ENCODE peak calls at places on chromosomes 11 and 22, in eight cellular contexts. A is foreskin fibroblast, K is lower lobe of right lung, P is Caco-2, C is stomach, E is AG09319, Z is AG04450, M is colonic mucosa. R is an unnamed sample.

GRCh38 chr11:118609380-118610219 is 2.2 kb downstream of the PHLDB1 start:
- DNase-seq in A (no peak), C (peak), M (no peak), K (no peak), P (no peak), E (no peak), Z (no peak), R (peak)

GRCh38 chr11:31557991-31558390 is 48.4 kb downstream of the ELP4 start:
- DNase-seq in Z (no peak), E (no peak), K (no peak), P (no peak), C (no peak), A (no peak), M (no peak), R (no peak)

GRCh38 chr11:131823772-131824171 is 453.4 kb downstream of the NTM start:
- DNase-seq in E (no peak), C (no peak), Z (no peak), A (peak), P (no peak), K (no peak), M (no peak), R (no peak)

GRCh38 chr11:117095301-117096139 is 2.7 kb downstream of the SIK3 start:
- DNase-seq in A (peak), K (no peak), M (no peak), C (no peak), E (peak), P (no peak), Z (no peak), R (no peak)

GRCh38 chr11:10379433-10379832 is 74.6 kb downstream of the ADM start:
- DNase-seq in C (no peak), E (no peak), A (peak), M (no peak), P (no peak), Z (no peak), K (no peak), R (no peak)

GRCh38 chr11:64331569-64332371 is 8.2 kb upstream of the CCDC88B start:
- DNase-seq in K (peak), P (peak), A (peak), Z (peak), C (peak), M (peak), E (peak), R (peak)

GRCh38 chr11:62923634-62924411 is 2.7 kb upstream of the CHRM1 start:
- DNase-seq in A (no peak), Z (no peak), M (no peak), C (no peak), E (no peak), P (no peak), K (no peak), R (no peak)

GRCh38 chr11:975824-976223 is 50.2 kb downstream of the AP2A2 start:
- DNase-seq in E (no peak), M (no peak), P (no peak), Z (peak), K (no peak), A (peak), C (no peak), R (no peak)

GRCh38 chr11:70597751-70598377 is 199.5 kb downstream of the CTTN start:
- DNase-seq in K (no peak), Z (no peak), C (no peak), M (no peak), A (no peak), P (no peak), E (no peak), R (peak)

GRCh38 chr11:122375687-122376399 is 259.8 kb upstream of the BLID start:
- DNase-seq in A (peak), M (no peak), C (no peak), K (no peak), E (no peak), P (no peak), Z (no peak), R (no peak)

GRCh38 chr11:63574856-63575602 is 11.8 kb upstream of the PLAAT2 start:
- DNase-seq in A (no peak), K (no peak), Z (no peak), C (no peak), P (peak), E (no peak), M (peak), R (peak)

GRCh38 chr11:66996609-66997273 is 21.6 kb downstream of the C11orf86 start:
- DNase-seq in M (no peak), P (peak), K (no peak), C (no peak), Z (peak), A (no peak), E (no peak), R (no peak)

GRCh38 chr11:73726825-73727224 is 34.0 kb downstream of the RAB6A start:
- DNase-seq in Z (no peak), M (no peak), A (no peak), K (no peak), P (no peak), E (no peak), C (no peak), R (no peak)

GRCh38 chr11:85137597-85137996 is 489.5 kb downstream of the DLG2 start:
- DNase-seq in M (no peak), E (no peak), A (no peak), Z (no peak), P (no peak), C (no peak), K (no peak), R (no peak)

GRCh38 chr11:107562647-107563208 is 2.8 kb downstream of the ALKBH8 start:
- DNase-seq in E (no peak), M (no peak), A (peak), C (no peak), Z (no peak), P (no peak), K (no peak), R (no peak)

DNA sequence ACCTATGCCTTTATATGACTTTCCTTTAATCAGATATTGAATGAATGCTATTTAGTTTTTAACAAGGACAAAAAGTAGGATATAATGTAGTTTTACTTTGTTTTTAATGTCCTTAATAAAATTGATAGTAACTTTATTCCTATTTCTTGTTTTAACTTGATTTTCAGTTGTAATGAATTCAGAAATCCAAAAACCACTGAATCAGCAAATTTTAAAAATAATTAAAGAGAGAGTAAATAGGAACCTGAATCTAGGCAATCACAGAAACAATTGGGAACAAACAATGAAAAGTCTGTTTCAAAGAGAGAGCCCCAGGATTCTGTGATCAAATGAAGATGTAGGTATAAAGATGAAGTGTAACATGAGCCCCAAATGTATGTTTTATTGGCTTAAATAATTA is 556.0 kb downstream of the LUZP2 start:
- DNase-seq in A (no peak), M (no peak), Z (no peak), C (no peak), K (no peak), E (no peak), P (no peak), R (no peak)
- TF ChIP-seq CTCF in A (no peak), M (no peak), Z (no peak), C (no peak), K (no peak), E (no peak), P (no peak), R (no peak)

GRCh38 chr11:15006139-15006759 is 34.1 kb upstream of the CALCA start:
- DNase-seq in M (no peak), E (no peak), P (no peak), A (peak), K (no peak), C (no peak), Z (no peak), R (no peak)
- TF ChIP-seq CTCF in M (peak), E (peak), P (peak), A (peak), K (peak), C (no peak), Z (peak), R (peak)

GRCh38 chr22:37604875-37605274 is 3.8 kb upstream of the GGA1 start:
- DNase-seq in P (no peak), E (no peak), A (no peak), C (no peak), K (no peak), Z (no peak), M (peak), R (no peak)

GRCh38 chr22:37599161-37599560 is 9.5 kb upstream of the GGA1 start:
- DNase-seq in E (no peak), M (peak), K (no peak), Z (no peak), A (no peak), P (no peak), C (no peak), R (no peak)

GRCh38 chr22:37601203-37601539 is 7.5 kb upstream of the GGA1 start:
- DNase-seq in C (no peak), P (no peak), M (no peak), K (no peak), E (no peak), Z (no peak), A (no peak), R (no peak)

GRCh38 chr22:37604074-37604473 is 4.6 kb upstream of the GGA1 start:
- DNase-seq in M (no peak), A (no peak), C (no peak), K (no peak), Z (no peak), E (no peak), P (no peak), R (no peak)

DNA sequence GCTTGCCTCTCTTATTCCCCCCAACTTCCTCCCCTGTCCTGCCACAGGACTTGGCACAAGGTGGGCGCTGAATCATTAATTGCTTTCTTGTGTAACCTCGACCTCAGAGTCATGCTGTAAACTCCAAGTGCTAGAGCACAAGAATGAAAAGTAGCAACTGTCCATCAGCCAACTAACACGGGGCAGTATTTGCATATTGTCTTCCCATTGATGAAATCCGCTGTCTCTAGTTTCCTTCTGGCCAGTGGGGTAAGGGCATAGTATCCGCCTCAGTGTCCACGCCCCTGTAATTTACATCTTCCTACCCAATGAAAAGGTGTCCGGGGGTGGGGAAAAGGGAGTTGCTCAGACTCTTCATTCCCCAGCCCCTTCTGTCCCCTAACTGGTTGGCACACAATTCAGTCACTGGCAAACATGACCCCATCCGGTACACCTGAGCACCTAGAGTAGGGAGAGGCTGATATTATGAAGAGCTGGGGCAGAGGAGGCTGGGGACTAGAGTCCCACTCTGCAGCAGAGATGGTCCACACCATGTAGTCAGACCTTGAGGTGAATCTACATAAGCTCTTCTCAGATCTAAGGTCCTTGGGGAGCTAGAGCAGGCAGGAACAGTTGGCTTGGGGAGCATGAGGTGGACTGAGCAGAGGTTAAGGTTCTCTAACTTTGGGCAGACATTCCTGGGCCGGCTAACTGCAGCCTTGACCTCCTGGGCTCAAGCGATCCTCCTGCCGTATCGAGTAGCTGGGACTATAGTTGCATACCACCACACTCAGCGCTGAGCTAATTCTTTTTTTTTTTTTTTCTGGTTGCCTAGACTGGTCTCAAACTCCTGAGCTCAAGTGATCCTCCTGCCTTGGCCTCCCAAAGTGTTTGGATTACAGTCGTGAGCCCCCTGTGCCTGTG is 6.8 kb upstream of the GGA1 start:
- DNase-seq in A (peak), E (no peak), P (peak), C (peak), Z (no peak), K (no peak), M (peak), R (no peak)
- TF ChIP-seq CTCF in A (no peak), E (no peak), P (no peak), C (no peak), Z (no peak), K (no peak), M (no peak), R (no peak)

GRCh38 chr22:44195189-44195871 is 14.6 kb downstream of the PARVG start:
- DNase-seq in C (no peak), P (peak), E (no peak), A (no peak), Z (no peak), M (no peak), K (no peak), R (no peak)
- TF ChIP-seq CTCF in C (no peak), P (no peak), E (no peak), A (no peak), Z (no peak), M (no peak), K (no peak), R (no peak)

GRCh38 chr11:60944504-60945294 is 7.3 kb downstream of the SLC15A3 start:
- DNase-seq in Z (no peak), K (no peak), A (no peak), M (no peak), P (no peak), E (no peak), C (no peak), R (no peak)
- TF ChIP-seq CTCF in Z (peak), K (no peak), A (peak), M (no peak), P (no peak), E (peak), C (no peak), R (no peak)

GRCh38 chr11:45209480-45209879 is 63.0 kb downstream of the PRDM11 start:
- DNase-seq in E (no peak), C (no peak), K (no peak), Z (no peak), A (no peak), P (no peak), M (no peak), R (no peak)

GRCh38 chr11:45208135-45208534 is 61.7 kb downstream of the PRDM11 start:
- DNase-seq in P (no peak), A (no peak), M (no peak), E (no peak), Z (no peak), K (no peak), C (no peak), R (no peak)

GRCh38 chr11:45205978-45206377 is 59.5 kb downstream of the PRDM11 start:
- DNase-seq in C (no peak), M (no peak), P (no peak), K (no peak), Z (no peak), A (no peak), E (no peak), R (no peak)

GRCh38 chr11:45209000-45209399 is 62.6 kb downstream of the PRDM11 start:
- DNase-seq in K (no peak), M (no peak), P (no peak), Z (no peak), E (no peak), C (no peak), A (no peak), R (no peak)

GRCh38 chr11:45204761-45205160 is 58.3 kb downstream of the PRDM11 start:
- DNase-seq in P (no peak), E (no peak), M (no peak), Z (no peak), C (no peak), K (no peak), A (no peak), R (no peak)
- TF ChIP-seq CTCF in P (no peak), E (no peak), M (no peak), Z (no peak), C (no peak), K (no peak), A (no peak), R (no peak)

GRCh38 chr11:7904910-7905309 is 26.2 kb downstream of the OR10A6 start:
- DNase-seq in P (no peak), A (peak), C (no peak), K (no peak), M (no peak), E (peak), Z (peak), R (no peak)
- TF ChIP-seq CTCF in P (no peak), A (peak), C (no peak), K (no peak), M (no peak), E (peak), Z (peak), R (no peak)

GRCh38 chr11:119622454-119623143 is 106.4 kb downstream of the NECTIN1 start:
- DNase-seq in M (no peak), C (no peak), P (no peak), E (no peak), K (no peak), A (no peak), Z (no peak), R (peak)

GRCh38 chr11:119625206-119625988 is 103.6 kb downstream of the NECTIN1 start:
- DNase-seq in K (no peak), E (no peak), C (no peak), P (no peak), A (no peak), M (no peak), Z (no peak), R (peak)

GRCh38 chr11:119626197-119626909 is 102.6 kb downstream of the NECTIN1 start:
- DNase-seq in Z (no peak), A (no peak), K (no peak), P (peak), E (no peak), C (no peak), M (no peak), R (peak)

GRCh38 chr11:119623682-119624081 is 105.3 kb downstream of the NECTIN1 start:
- DNase-seq in A (no peak), K (no peak), M (no peak), Z (no peak), P (no peak), C (no peak), E (no peak), R (no peak)

DNA sequence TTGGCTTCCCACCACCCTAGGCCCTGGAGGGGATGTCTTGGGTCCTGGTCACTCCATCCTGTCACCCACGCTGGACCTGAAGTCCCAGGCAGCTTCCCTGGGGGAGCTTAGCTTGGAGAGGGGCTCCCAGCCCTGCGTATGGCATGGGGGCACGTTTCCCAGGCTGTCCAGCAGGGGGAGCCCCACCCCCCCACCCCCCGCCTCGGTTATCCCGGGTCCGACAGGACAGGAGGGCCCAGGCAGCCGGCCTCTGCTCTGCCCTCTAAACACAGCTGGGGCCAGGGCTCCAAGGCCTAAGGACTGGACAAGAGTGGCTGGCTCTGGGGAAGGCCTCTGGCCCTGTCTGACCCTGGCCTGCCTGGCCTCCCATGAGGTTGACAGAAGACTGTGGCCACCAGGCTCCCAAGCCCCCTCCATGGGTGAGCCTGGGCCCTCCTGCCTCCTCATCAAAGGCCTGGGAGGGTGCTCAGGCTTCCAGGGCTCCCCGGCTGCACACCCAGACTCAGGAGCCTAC is 104.8 kb downstream of the NECTIN1 start:
- DNase-seq in P (no peak), K (no peak), C (no peak), M (no peak), Z (no peak), A (no peak), E (no peak), R (no peak)
- TF ChIP-seq CTCF in P (peak), K (peak), C (peak), M (peak), Z (peak), A (peak), E (peak), R (peak)

GRCh38 chr22:37982938-37983859 is 1.2 kb downstream of the SOX10 start:
- DNase-seq in M (no peak), A (no peak), Z (no peak), K (no peak), E (no peak), C (no peak), P (no peak), R (no peak)
- TF ChIP-seq CTCF in M (no peak), A (peak), Z (peak), K (peak), E (no peak), C (no peak), P (no peak), R (no peak)

DNA sequence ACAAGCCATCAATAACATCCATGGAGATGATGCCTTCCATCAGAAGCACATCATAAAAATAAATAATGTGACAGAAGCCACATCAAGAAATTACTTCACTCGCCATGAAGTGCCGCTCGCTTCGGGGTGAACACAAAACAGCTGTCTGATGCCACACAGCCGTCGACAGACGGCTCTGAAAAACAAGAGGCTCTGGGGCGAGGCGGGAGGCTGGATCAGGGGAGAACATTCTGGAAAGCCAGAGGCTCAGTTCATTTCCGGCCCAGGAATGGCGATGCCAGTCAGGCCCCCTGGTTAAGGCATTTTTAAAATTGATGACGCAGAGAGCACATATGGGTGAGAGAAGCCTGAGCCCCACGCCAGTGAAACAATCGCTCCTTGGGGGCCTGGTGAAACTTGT is 805.3 kb downstream of the TBC1D22A start:
- DNase-seq in Z (no peak), P (no peak), M (no peak), C (no peak), E (no peak), K (no peak), A (no peak), R (no peak)
- TF ChIP-seq CTCF in Z (no peak), P (no peak), M (no peak), C (no peak), E (no peak), K (no peak), A (no peak), R (no peak)